ENCODE peak calls at places on chromosomes 6 and 20, in seven cellular contexts. G, D, C, N, H, L and Z are unnamed samples. For H3K79me2, the result is how much of the 10 kb centered on the place peaks cover.

GRCh38 chr20:41540459-41540858 is 77.7 kb downstream of the CHD6 start:
- DNase-seq in D (no peak), C (peak), N (no peak), L (no peak), G (no peak), H (peak), Z (no peak)

GRCh38 chr6:34226731-34227586 is 9.7 kb upstream of the HMGA1 start:
- DNase-seq in G (no peak), C (peak), D (peak), L (no peak), H (no peak), N (no peak), Z (no peak)

GRCh38 chr6:117491916-117492315 is 9.4 kb downstream of the DCBLD1 start:
- DNase-seq in D (no peak), G (peak), H (no peak), L (peak), C (no peak), N (peak), Z (no peak)

GRCh38 chr6:142421285-142422202 is 119.7 kb downstream of the ADGRG6 start:
- DNase-seq in H (no peak), D (no peak), C (no peak), N (peak), G (peak), L (peak), Z (peak)

GRCh38 chr20:23205221-23205620 is 119.1 kb upstream of the CD93 start:
- DNase-seq in H (no peak), D (no peak), C (no peak), L (no peak), G (no peak), N (no peak), Z (no peak)

GRCh38 chr6:31769684-31770371 is 7.3 kb downstream of the VWA7 start:
- DNase-seq in C (peak), N (peak), G (no peak), D (peak), H (peak), L (peak), Z (peak)

GRCh38 chr6:144334150-144334708 is 49.1 kb downstream of the UTRN start:
- DNase-seq in H (peak), C (no peak), L (no peak), G (no peak), D (no peak), N (no peak), Z (no peak)

GRCh38 chr20:24575811-24576210 is 106.4 kb downstream of the SYNDIG1 start:
- DNase-seq in H (no peak), L (no peak), G (no peak), C (no peak), N (no peak), D (no peak), Z (no peak)

GRCh38 chr20:61773926-61774587 is 291.6 kb downstream of the TAF4 start:
- DNase-seq in N (no peak), D (no peak), L (no peak), G (no peak), H (no peak), C (no peak), Z (no peak)

GRCh38 chr6:10451828-10452509 is 37.1 kb upstream of the TFAP2A start:
- DNase-seq in N (peak), L (peak), G (peak), H (no peak), C (no peak), D (no peak), Z (peak)

GRCh38 chr6:122008105-122009100 is 391.0 kb upstream of the HSF2 start:
- DNase-seq in G (peak), H (no peak), N (no peak), D (no peak), C (no peak), L (peak), Z (no peak)

GRCh38 chr20:51012357-51012756 is 10.6 kb downstream of the KCNG1 start:
- DNase-seq in N (no peak), G (no peak), D (no peak), L (no peak), C (no peak), H (no peak), Z (no peak)

GRCh38 chr6:9766240-9766915 is 648.5 kb downstream of the TFAP2A start:
- DNase-seq in H (no peak), D (no peak), N (peak), G (peak), C (no peak), L (peak), Z (peak)

GRCh38 chr6:111843347-111844147 is 29.7 kb downstream of the FYN start:
- DNase-seq in H (peak), L (no peak), D (no peak), C (peak), G (peak), N (no peak), Z (no peak)

GRCh38 chr6:37845930-37846329 is 26.4 kb downstream of the ZFAND3 start:
- DNase-seq in H (no peak), L (peak), G (peak), D (no peak), N (no peak), C (no peak), Z (peak)

GRCh38 chr6:97068211-97068610 is 143.7 kb downstream of the KLHL32 start:
- DNase-seq in L (peak), D (peak), H (no peak), G (peak), C (peak), N (peak), Z (peak)

GRCh38 chr6:69019832-69020231 is 384.8 kb downstream of the ADGRB3 start:
- DNase-seq in G (peak), L (peak), C (no peak), N (peak), D (no peak), H (no peak), Z (no peak)

GRCh38 chr6:170295519-170296422 is 4.9 kb upstream of the DLL1 start:
- DNase-seq in C (no peak), D (peak), N (peak), L (peak), G (no peak), H (peak), Z (peak)

GRCh38 chr6:148448371-148449010 is 105.9 kb downstream of the SASH1 start:
- DNase-seq in D (no peak), L (no peak), N (no peak), C (no peak), G (no peak), H (no peak), Z (no peak)

GRCh38 chr6:148451690-148452089 is 109.1 kb downstream of the SASH1 start:
- DNase-seq in D (no peak), G (no peak), L (no peak), C (no peak), N (no peak), H (peak), Z (no peak)

GRCh38 chr6:148452921-148453320 is 110.3 kb downstream of the SASH1 start:
- DNase-seq in G (no peak), N (no peak), D (no peak), C (no peak), H (no peak), L (no peak), Z (no peak)

GRCh38 chr6:148453906-148454305 is 111.3 kb downstream of the SASH1 start:
- DNase-seq in G (no peak), D (no peak), H (no peak), L (no peak), N (no peak), C (peak), Z (no peak)

DNA sequence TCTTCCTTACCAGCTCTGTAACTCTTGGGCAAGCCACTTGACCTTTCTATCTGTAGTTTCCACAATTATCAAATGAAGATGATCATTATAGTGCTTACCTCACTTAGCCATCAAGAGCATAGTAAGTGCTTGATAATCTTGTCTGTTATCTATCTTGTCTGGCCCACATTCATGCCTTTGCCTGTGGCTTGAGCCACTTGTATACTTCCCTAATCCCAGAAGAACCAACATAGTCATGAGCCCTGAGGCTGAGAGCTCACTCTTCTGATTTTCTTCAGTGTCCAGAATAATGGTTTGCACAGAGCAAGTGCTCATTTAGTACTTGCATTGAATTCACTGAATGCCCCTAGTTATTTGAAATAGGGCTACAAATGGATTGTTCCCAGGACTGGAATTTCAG is 108.2 kb downstream of the SASH1 start:
- DNase-seq in C (no peak), N (no peak), H (no peak), L (no peak), D (no peak), G (no peak), Z (no peak)
- H3K9ac ChIP-seq in C (no peak), N (no peak), H (no peak), L (no peak), D (no peak), G (no peak), Z (no peak)

DNA sequence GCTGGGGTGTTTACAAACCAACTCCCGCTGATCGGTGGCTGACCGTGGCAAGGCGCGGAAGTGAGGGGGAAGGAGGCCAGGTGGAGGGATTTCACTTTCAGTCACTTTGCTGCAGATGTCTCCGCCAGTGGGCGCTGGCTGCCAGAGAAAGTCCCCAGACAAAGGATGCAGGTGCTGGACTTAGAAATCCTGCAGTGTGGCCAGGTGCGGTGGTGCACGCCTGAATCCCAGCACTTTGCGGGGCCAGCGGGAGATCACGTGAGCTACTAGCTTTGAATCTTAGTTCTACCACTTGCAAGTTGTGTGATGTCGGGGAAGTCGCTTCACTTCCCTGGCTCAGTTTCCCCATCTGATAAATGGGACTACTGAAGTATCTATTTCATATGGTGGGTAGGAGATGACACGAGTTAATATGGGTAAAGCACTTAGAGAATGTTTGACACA is 180.4 kb downstream of the ZNF217 start:
- DNase-seq in G (no peak), C (peak), L (no peak), N (peak), H (peak), D (no peak), Z (no peak)
- H3K4me3 ChIP-seq in G (no peak), C (peak), L (no peak), N (no peak), H (no peak), D (no peak), Z (no peak)

GRCh38 chr6:6610031-6610591 is 21.6 kb downstream of the LY86 start:
- DNase-seq in H (no peak), L (no peak), D (no peak), C (no peak), N (no peak), G (no peak), Z (no peak)
- H3K79me2 ChIP-seq in H (under half), L (under half), D (under half), C (under half), N (under half), G (under half), Z (under half)

GRCh38 chr6:27280064-27280539 is 32.0 kb downstream of the POM121L2 start:
- DNase-seq in N (peak), L (peak), D (peak), H (no peak), C (peak), G (peak), Z (peak)
- H3K9ac ChIP-seq in N (peak), L (peak), D (no peak), H (no peak), C (peak), G (no peak), Z (peak)

DNA sequence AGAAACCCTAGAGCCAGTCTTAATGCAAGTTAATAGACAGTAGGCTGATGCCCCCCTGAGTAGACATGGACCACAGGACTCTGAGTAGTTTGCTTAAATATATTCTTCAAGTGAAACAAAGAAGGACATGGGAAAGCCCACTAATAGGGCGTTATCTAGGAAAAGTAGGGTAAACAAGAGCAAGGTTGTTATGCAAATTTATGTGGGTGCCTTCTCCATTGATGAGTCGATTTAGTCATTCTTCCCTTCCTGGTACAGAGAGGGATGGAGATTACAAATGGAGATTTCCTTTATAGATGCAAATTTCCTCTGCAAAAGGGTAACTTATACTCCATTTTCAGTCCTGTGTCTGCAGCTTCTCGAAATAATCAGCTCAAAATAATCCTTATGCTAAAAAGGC is 262.0 kb downstream of the CD83 start:
- DNase-seq in C (no peak), L (no peak), N (no peak), H (no peak), D (no peak), G (no peak), Z (no peak)
- H3K4me3 ChIP-seq in C (no peak), L (no peak), N (no peak), H (no peak), D (no peak), G (no peak), Z (no peak)

GRCh38 chr6:36053878-36054277 is 26.3 kb downstream of the MAPK14 start:
- DNase-seq in G (no peak), C (no peak), N (no peak), D (no peak), H (no peak), L (no peak), Z (no peak)
- H3K79me2 ChIP-seq in G (under half), C (half or more), N (half or more), D (half or more), H (half or more), L (half or more), Z (half or more)

GRCh38 chr6:7537560-7538174 is 3.8 kb upstream of the DSP start:
- DNase-seq in G (no peak), C (no peak), D (no peak), H (no peak), N (no peak), L (no peak), Z (no peak)
- H3K9ac ChIP-seq in G (no peak), C (no peak), D (no peak), H (no peak), N (no peak), L (no peak), Z (no peak)

GRCh38 chr6:159234102-159234553 is 64.9 kb downstream of the FNDC1 start:
- DNase-seq in C (no peak), D (peak), G (no peak), N (no peak), L (no peak), H (no peak), Z (no peak)
- H3K4me3 ChIP-seq in C (no peak), D (no peak), G (no peak), N (no peak), L (no peak), H (no peak), Z (no peak)

GRCh38 chr6:151391021-151391470 is 313 bp downstream of the ZBTB2 start:
- DNase-seq in C (peak), D (peak), L (peak), N (no peak), G (peak), H (peak), Z (no peak)
- H3K79me2 ChIP-seq in C (half or more), D (half or more), L (half or more), N (half or more), G (half or more), H (half or more), Z (half or more)